ENCODE peak calls at places on chromosome 10, in four cellular contexts. P is thoracic aorta, Q is AG09319, E is endothelial cell of umbilical vein. G is an unnamed sample.

GRCh38 chr10:24642921-24643678 is 80.6 kb downstream of the ARHGAP21 start:
- DNase-seq in E (peak), Q (peak), P (no peak), G (peak)

GRCh38 chr10:101646369-101646768 is 48.6 kb downstream of the FBXW4 start:
- DNase-seq in P (no peak), E (no peak), Q (no peak), G (no peak)

GRCh38 chr10:33365314-33365713 is 30.8 kb upstream of the NRP1 start:
- DNase-seq in P (no peak), E (no peak), Q (no peak), G (no peak)

GRCh38 chr10:70536196-70536920 is 57.8 kb downstream of the PALD1 start:
- DNase-seq in P (no peak), E (no peak), Q (no peak), G (no peak)

GRCh38 chr10:132481690-132482089 is 55.9 kb upstream of the INPP5A start:
- DNase-seq in Q (no peak), P (no peak), E (no peak), G (no peak)

GRCh38 chr10:71461917-71462641 is 65.4 kb downstream of the CDH23 start:
- DNase-seq in E (no peak), P (no peak), Q (no peak), G (no peak)

GRCh38 chr10:88893611-88894010 is 13.6 kb downstream of the STAMBPL1 start:
- DNase-seq in P (no peak), E (no peak), Q (no peak), G (no peak)

GRCh38 chr10:12252882-12253546 is 57.0 kb downstream of the CDC123 start:
- DNase-seq in E (no peak), Q (no peak), P (no peak), G (peak)

GRCh38 chr10:21989453-21990154 is 13.9 kb downstream of the DNAJC1 start:
- DNase-seq in P (no peak), E (peak), Q (peak), G (peak)

GRCh38 chr10:45000138-45000763 is 472 bp upstream of the ZNF22 start:
- DNase-seq in E (peak), P (no peak), Q (peak), G (peak)

GRCh38 chr10:53463539-53463938 is 691.0 kb upstream of the MBL2 start:
- DNase-seq in P (no peak), E (no peak), Q (no peak), G (no peak)

GRCh38 chr10:104322416-104322782 is 15.9 kb downstream of the ITPRIP start:
- DNase-seq in E (no peak), P (no peak), Q (no peak), G (no peak)

GRCh38 chr10:48551796-48552591 is 52.9 kb downstream of the ARHGAP22 start:
- DNase-seq in Q (peak), P (no peak), E (peak), G (peak)

GRCh38 chr10:74813860-74814259 is 12.5 kb upstream of the KAT6B start:
- DNase-seq in E (no peak), Q (no peak), P (no peak), G (no peak)

GRCh38 chr10:132848951-132849545 is 63.1 kb upstream of the NKX6-2 start:
- DNase-seq in Q (no peak), E (no peak), P (no peak), G (no peak)

GRCh38 chr10:43039629-43040481 is 37.0 kb upstream of the RET start:
- DNase-seq in P (no peak), E (no peak), Q (no peak), G (no peak)

GRCh38 chr10:113056468-113057021 is 106.5 kb downstream of the TCF7L2 start:
- DNase-seq in E (no peak), P (no peak), Q (peak), G (peak)

GRCh38 chr10:12841426-12841825 is 160.1 kb downstream of the CCDC3 start:
- DNase-seq in Q (no peak), P (no peak), E (no peak), G (no peak)

GRCh38 chr10:103666109-103666508 is 172.6 kb downstream of the NEURL1 start:
- DNase-seq in P (no peak), E (no peak), Q (no peak), G (no peak)

GRCh38 chr10:95559466-95559865 is 1.7 kb downstream of the SORBS1 start:
- DNase-seq in Q (no peak), P (no peak), E (no peak), G (no peak)

GRCh38 chr10:73485320-73485719 is 10.5 kb downstream of the PPP3CB start:
- DNase-seq in Q (no peak), P (no peak), E (no peak), G (peak)

GRCh38 chr10:76071638-76072317 is 640.4 kb downstream of the LRMDA start:
- DNase-seq in E (no peak), P (no peak), Q (peak), G (no peak)

GRCh38 chr10:5576780-5577472 is 52.2 kb downstream of the CALML3 start:
- DNase-seq in P (no peak), E (no peak), Q (no peak), G (no peak)

GRCh38 chr10:57898231-57898630 is 369.5 kb downstream of the IPMK start:
- DNase-seq in P (no peak), E (no peak), Q (no peak), G (no peak)

GRCh38 chr10:50325449-50326188 is 74.3 kb upstream of the ASAH2 start:
- DNase-seq in Q (peak), E (peak), P (peak), G (no peak)

GRCh38 chr10:43706166-43706565 is 57.5 kb upstream of the ZNF32 start:
- DNase-seq in E (no peak), Q (no peak), P (no peak), G (no peak)

GRCh38 chr10:110165867-110166266 is 41.5 kb upstream of the MXI1 start:
- DNase-seq in E (no peak), Q (no peak), P (no peak), G (no peak)

GRCh38 chr10:21336476-21337170 is 188.9 kb downstream of the SKIDA1 start:
- DNase-seq in E (peak), P (peak), Q (peak), G (peak)

GRCh38 chr10:99345350-99345749 is 16.2 kb downstream of the CNNM1 start:
- DNase-seq in Q (peak), P (no peak), E (no peak), G (peak)

GRCh38 chr10:68105820-68106219 is 3.5 kb upstream of the MYPN start:
- DNase-seq in E (no peak), P (no peak), Q (no peak), G (peak)

GRCh38 chr10:104809288-104810090 is 168.4 kb downstream of the SORCS3 start:
- DNase-seq in E (no peak), Q (no peak), P (no peak), G (peak)

GRCh38 chr10:111360260-111360925 is 283.6 kb downstream of the ADRA2A start:
- DNase-seq in P (no peak), E (no peak), Q (no peak), G (peak)

GRCh38 chr10:86979296-86979818 is 11.1 kb downstream of the ADIRF start:
- DNase-seq in E (no peak), Q (no peak), P (no peak), G (no peak)

GRCh38 chr10:26697922-26698608 is 564 bp downstream of the PDSS1 start:
- DNase-seq in E (peak), P (no peak), Q (no peak), G (peak)

GRCh38 chr10:23399701-23400144 is 39.2 kb upstream of the OTUD1 start:
- DNase-seq in E (no peak), Q (no peak), P (no peak), G (peak)

GRCh38 chr10:24390146-24390700 is 181.3 kb downstream of the KIAA1217 start:
- DNase-seq in E (no peak), Q (no peak), P (no peak), G (no peak)

GRCh38 chr10:109912335-109913282 is 10.7 kb downstream of the XPNPEP1 start:
- DNase-seq in Q (no peak), E (no peak), P (no peak), G (peak)

GRCh38 chr10:109887776-109888175 is 35.5 kb downstream of the XPNPEP1 start:
- DNase-seq in E (no peak), Q (no peak), P (no peak), G (no peak)

GRCh38 chr10:133356953-133357292 is 896 bp downstream of the FUOM start:
- DNase-seq in Q (no peak), P (no peak), E (no peak), G (no peak)

GRCh38 chr10:85679696-85680095 is 686.9 kb downstream of the GRID1 start:
- DNase-seq in E (no peak), P (no peak), Q (no peak), G (no peak)